ENCODE peak calls at places on chromosomes 6 and 20, in four cellular contexts. C is AG08395, K is EL, T is heart left ventricle. V is an unnamed sample.

GRCh38 chr6:21382821-21383455 is 210.6 kb upstream of the SOX4 start:
- DNase-seq in K (no peak), T (no peak), C (no peak), V (no peak)

GRCh38 chr6:127949251-127949650 is 48.4 kb upstream of the THEMIS start:
- DNase-seq in C (no peak), T (no peak), K (no peak), V (no peak)

GRCh38 chr6:82072771-82073170 is 174.8 kb downstream of the IBTK start:
- DNase-seq in K (peak), T (no peak), C (peak), V (peak)

GRCh38 chr20:2459981-2460751 is 10.4 kb downstream of the SNRPB start:
- DNase-seq in C (no peak), T (no peak), K (no peak), V (no peak)

GRCh38 chr6:46491201-46491788 is at the start of gene RCAN2:
- DNase-seq in C (peak), T (peak), K (peak), V (peak)

GRCh38 chr6:131669891-131670290 is 31.3 kb downstream of the OR2A4 start:
- DNase-seq in K (no peak), T (no peak), C (no peak), V (no peak)

GRCh38 chr6:109073344-109074235 is 21.1 kb downstream of the SESN1 start:
- DNase-seq in K (peak), C (peak), T (peak), V (peak)

GRCh38 chr6:161891542-161891941 is 617.7 kb upstream of the AGPAT4 start:
- DNase-seq in C (no peak), T (no peak), K (no peak), V (no peak)

GRCh38 chr6:104940238-104940880 is 16.5 kb upstream of the LIN28B start:
- DNase-seq in C (no peak), T (no peak), K (no peak), V (no peak)

GRCh38 chr6:25180630-25181375 is 98.4 kb upstream of the CARMIL1 start:
- DNase-seq in C (no peak), T (no peak), K (no peak), V (no peak)

GRCh38 chr6:31208506-31208905 is 38.0 kb upstream of the POU5F1 start:
- DNase-seq in K (no peak), C (no peak), T (no peak), V (no peak)

GRCh38 chr20:57246008-57246407 is 20.4 kb downstream of the BMP7 start:
- DNase-seq in T (no peak), K (no peak), C (no peak), V (no peak)

GRCh38 chr6:47360388-47360787 is 50.7 kb upstream of the TNFRSF21 start:
- DNase-seq in C (no peak), T (no peak), K (no peak), V (no peak)

GRCh38 chr6:164108869-164109769 is 694.6 kb downstream of the QKI start:
- DNase-seq in C (peak), K (peak), T (peak), V (peak)

GRCh38 chr20:45372646-45373352 is 5.3 kb downstream of the TP53TG5 start:
- DNase-seq in C (peak), T (no peak), K (no peak), V (no peak)

GRCh38 chr6:106439459-106439858 is 78.9 kb downstream of the CRYBG1 start:
- DNase-seq in T (no peak), C (peak), K (peak), V (peak)

GRCh38 chr6:156976144-156977088 is 199.2 kb downstream of the ARID1B start:
- DNase-seq in K (peak), T (no peak), C (no peak), V (no peak)

GRCh38 chr6:131013495-131013894 is 49.5 kb downstream of the EPB41L2 start:
- DNase-seq in T (no peak), C (peak), K (peak), V (no peak)

GRCh38 chr6:73691512-73691911 is 4.5 kb upstream of the CD109 start:
- DNase-seq in K (peak), T (no peak), C (no peak), V (peak)

GRCh38 chr6:119346914-119347313 is 2.6 kb downstream of the MAN1A1 start:
- DNase-seq in C (peak), K (no peak), T (no peak), V (no peak)

GRCh38 chr20:39309458-39309857 is 347.3 kb downstream of the DHX35 start:
- DNase-seq in C (no peak), K (no peak), T (no peak), V (no peak)

GRCh38 chr6:90222724-90223198 is 73.9 kb downstream of the BACH2 start:
- DNase-seq in T (no peak), K (peak), C (no peak), V (peak)

GRCh38 chr20:38278150-38278549 is 17.6 kb upstream of the KIAA1755 start:
- DNase-seq in C (no peak), K (no peak), T (no peak), V (no peak)

GRCh38 chr6:132161283-132161682 is 210.1 kb upstream of the CCN2 start:
- DNase-seq in K (peak), T (no peak), C (peak), V (peak)

GRCh38 chr20:62368629-62369507 is 1.8 kb upstream of the LAMA5 start:
- DNase-seq in C (peak), T (no peak), K (peak), V (peak)